ENCODE peak calls at places on chromosomes 6 and 20, in four cellular contexts. M is cardiac muscle cell, B is esophagus squamous epithelium, C is foreskin keratinocyte. L is an unnamed sample.

GRCh38 chr20:59933849-59934585 is 580 bp upstream of the SYCP2 start:
- DNase-seq in B (no peak), C (peak), M (peak), L (peak)

GRCh38 chr6:3912366-3913076 is 63.3 kb downstream of the FAM50B start:
- DNase-seq in C (peak), B (no peak), M (no peak), L (no peak)

GRCh38 chr6:37021356-37022129 is 16.1 kb downstream of the FGD2 start:
- DNase-seq in M (peak), B (no peak), C (peak), L (no peak)

GRCh38 chr6:155171747-155172191 is 92.0 kb upstream of the CLDN20 start:
- DNase-seq in C (no peak), B (no peak), M (peak), L (no peak)

GRCh38 chr20:50673146-50673830 is 18.1 kb downstream of the RIPOR3 start:
- DNase-seq in M (peak), B (no peak), C (no peak), L (no peak)

GRCh38 chr6:125188037-125188436 is 34.5 kb downstream of the TPD52L1 start:
- DNase-seq in M (peak), B (no peak), C (no peak), L (no peak)

GRCh38 chr20:38805502-38805957 is at the start of gene PPP1R16B:
- DNase-seq in M (peak), C (no peak), B (no peak), L (no peak)

GRCh38 chr20:59087829-59088433 is 45.3 kb upstream of the PRELID3B start:
- DNase-seq in M (peak), B (peak), C (peak), L (peak)

GRCh38 chr20:35561268-35561667 is 19.4 kb downstream of the ERGIC3 start:
- DNase-seq in C (no peak), B (no peak), M (peak), L (peak)

GRCh38 chr6:14187408-14187807 is 69.8 kb downstream of the CD83 start:
- DNase-seq in M (no peak), C (no peak), B (no peak), L (no peak)

GRCh38 chr6:13914346-13914745 is 10.4 kb upstream of the RNF182 start:
- DNase-seq in B (no peak), C (no peak), M (peak), L (no peak)

GRCh38 chr6:125301435-125302391 is at the start of gene HDDC2:
- DNase-seq in C (peak), B (peak), M (peak), L (peak)

GRCh38 chr6:37532122-37532521 is 32.4 kb upstream of the CCDC167 start:
- DNase-seq in B (no peak), C (no peak), M (no peak), L (no peak)

GRCh38 chr6:165577556-165577955 is 85.5 kb downstream of the PDE10A start:
- DNase-seq in M (no peak), C (no peak), B (no peak), L (no peak)

GRCh38 chr20:62953839-62954703 is 1.6 kb downstream of the SLC17A9 start:
- DNase-seq in B (peak), C (no peak), M (peak), L (no peak)

GRCh38 chr20:44598413-44599290 is 16.3 kb downstream of the PKIG start:
- DNase-seq in M (peak), B (no peak), C (no peak), L (no peak)

GRCh38 chr6:6469074-6469473 is 119.4 kb upstream of the LY86 start:
- DNase-seq in B (no peak), C (peak), M (no peak), L (peak)

GRCh38 chr20:50478162-50479036 is 31.8 kb upstream of the PTPN1 start:
- DNase-seq in B (no peak), M (peak), C (no peak), L (peak)

GRCh38 chr6:159606786-159607185 is 86.3 kb downstream of the SOD2 start:
- DNase-seq in C (no peak), B (no peak), M (no peak), L (no peak)

GRCh38 chr6:48743738-48744137 is 632.7 kb upstream of the PTCHD4 start:
- DNase-seq in B (no peak), C (no peak), M (no peak), L (no peak)

GRCh38 chr20:19506021-19506420 is 252.0 kb upstream of the RIN2 start:
- DNase-seq in C (peak), M (no peak), B (no peak), L (no peak)

GRCh38 chr6:49606696-49607390 is 29.8 kb downstream of the RHAG start:
- DNase-seq in B (no peak), M (peak), C (peak), L (peak)

GRCh38 chr6:28295326-28295725 is 14.0 kb downstream of the PGBD1 start:
- DNase-seq in M (no peak), C (no peak), B (no peak), L (no peak)

GRCh38 chr20:45347936-45348809 is at the start of gene SDC4:
- DNase-seq in C (peak), B (no peak), M (peak), L (peak)

GRCh38 chr6:30915591-30915946 is 1.5 kb downstream of the VARS2 start:
- DNase-seq in B (no peak), M (peak), C (peak), L (peak)

GRCh38 chr6:13383280-13384163 is 55.2 kb upstream of the TBC1D7 start:
- DNase-seq in M (peak), B (no peak), C (no peak), L (no peak)

GRCh38 chr6:125067552-125067951 is 86.0 kb upstream of the TPD52L1 start:
- DNase-seq in M (no peak), C (peak), B (no peak), L (no peak)

GRCh38 chr20:63103402-63104311 is 96.9 kb upstream of the BHLHE23 start:
- DNase-seq in C (no peak), B (no peak), M (peak), L (no peak)

GRCh38 chr6:2378046-2378657 is 132.7 kb upstream of the GMDS start:
- DNase-seq in B (no peak), M (no peak), C (no peak), L (no peak)
- H3K27ac ChIP-seq in B (no peak), M (no peak), C (no peak), L (no peak)

DNA sequence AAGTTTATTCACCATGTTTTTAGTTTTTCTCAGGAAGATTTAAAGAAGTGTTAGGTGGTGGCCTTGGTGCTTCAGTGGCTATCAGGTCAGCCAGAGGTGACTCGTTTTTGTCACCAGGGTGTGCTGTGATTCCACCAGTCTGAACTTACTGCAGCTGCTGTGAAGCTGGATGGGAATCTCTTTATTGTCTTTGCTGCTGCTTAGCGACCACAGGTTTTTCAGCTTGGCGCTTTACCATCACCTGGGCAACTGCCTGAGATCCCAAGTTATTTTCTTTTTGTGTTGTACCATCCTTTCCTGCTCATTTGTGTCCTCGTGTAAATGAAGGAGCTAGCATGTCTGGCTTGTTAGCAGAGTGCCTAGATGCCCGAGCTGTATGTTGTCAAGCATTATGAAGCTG is 146.9 kb downstream of the MACROD2 start:
- DNase-seq in M (peak), B (no peak), C (peak), L (peak)
- TF ChIP-seq CTCF in M (peak), B (peak), C (peak), L (peak)

GRCh38 chr6:110066091-110066490 is 88.0 kb downstream of the GPR6 start:
- DNase-seq in C (no peak), B (no peak), M (no peak), L (no peak)

GRCh38 chr6:110067837-110068591 is 89.9 kb downstream of the GPR6 start:
- DNase-seq in M (peak), B (no peak), C (no peak), L (no peak)

GRCh38 chr6:110063864-110064263 is 85.8 kb downstream of the GPR6 start:
- DNase-seq in M (no peak), C (no peak), B (no peak), L (no peak)

GRCh38 chr6:110068592-110068967 is 90.5 kb downstream of the GPR6 start:
- DNase-seq in M (no peak), B (no peak), C (no peak), L (no peak)

GRCh38 chr6:110064744-110065524 is 86.8 kb downstream of the GPR6 start:
- DNase-seq in B (no peak), M (no peak), C (no peak), L (no peak)
- H3K27ac ChIP-seq in B (no peak), M (no peak), C (no peak), L (no peak)

GRCh38 chr6:20086992-20087391 is 125.3 kb downstream of the MBOAT1 start:
- DNase-seq in B (no peak), C (no peak), M (no peak), L (no peak)

GRCh38 chr6:20085817-20086216 is 126.5 kb downstream of the MBOAT1 start:
- DNase-seq in M (no peak), C (no peak), B (no peak), L (no peak)

DNA sequence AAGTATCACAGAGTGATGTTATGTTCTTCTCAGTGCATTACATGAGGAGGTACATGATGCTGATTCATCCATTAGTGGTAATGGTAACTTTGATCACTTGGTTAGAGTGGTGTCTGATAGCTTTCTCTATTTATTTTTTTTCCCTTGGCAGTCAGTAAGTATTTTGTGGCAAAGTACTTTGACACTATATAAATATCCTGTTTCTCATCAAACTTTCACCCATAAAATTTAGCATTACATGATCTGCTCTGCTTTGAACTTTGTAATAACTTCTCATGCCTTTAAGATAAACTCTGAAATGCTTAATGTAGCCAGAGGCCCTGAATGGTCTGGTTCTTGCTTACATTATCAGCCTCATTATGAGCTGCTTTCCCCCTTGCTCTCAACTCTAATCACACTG is 127.9 kb downstream of the MBOAT1 start:
- DNase-seq in M (no peak), C (no peak), B (no peak), L (no peak)
- TF ChIP-seq CTCF in M (no peak), C (no peak), B (no peak), L (no peak)

GRCh38 chr6:137371634-137372016 is 122.6 kb downstream of the OLIG3 start:
- DNase-seq in B (no peak), M (no peak), C (no peak), L (no peak)

GRCh38 chr6:137373296-137373695 is 120.9 kb downstream of the OLIG3 start:
- DNase-seq in B (no peak), C (no peak), M (no peak), L (no peak)

GRCh38 chr6:137369135-137369534 is 125.1 kb downstream of the OLIG3 start:
- DNase-seq in B (no peak), M (no peak), C (no peak), L (no peak)

GRCh38 chr6:137372532-137372931 is 121.7 kb downstream of the OLIG3 start:
- DNase-seq in M (no peak), C (no peak), B (no peak), L (no peak)

DNA sequence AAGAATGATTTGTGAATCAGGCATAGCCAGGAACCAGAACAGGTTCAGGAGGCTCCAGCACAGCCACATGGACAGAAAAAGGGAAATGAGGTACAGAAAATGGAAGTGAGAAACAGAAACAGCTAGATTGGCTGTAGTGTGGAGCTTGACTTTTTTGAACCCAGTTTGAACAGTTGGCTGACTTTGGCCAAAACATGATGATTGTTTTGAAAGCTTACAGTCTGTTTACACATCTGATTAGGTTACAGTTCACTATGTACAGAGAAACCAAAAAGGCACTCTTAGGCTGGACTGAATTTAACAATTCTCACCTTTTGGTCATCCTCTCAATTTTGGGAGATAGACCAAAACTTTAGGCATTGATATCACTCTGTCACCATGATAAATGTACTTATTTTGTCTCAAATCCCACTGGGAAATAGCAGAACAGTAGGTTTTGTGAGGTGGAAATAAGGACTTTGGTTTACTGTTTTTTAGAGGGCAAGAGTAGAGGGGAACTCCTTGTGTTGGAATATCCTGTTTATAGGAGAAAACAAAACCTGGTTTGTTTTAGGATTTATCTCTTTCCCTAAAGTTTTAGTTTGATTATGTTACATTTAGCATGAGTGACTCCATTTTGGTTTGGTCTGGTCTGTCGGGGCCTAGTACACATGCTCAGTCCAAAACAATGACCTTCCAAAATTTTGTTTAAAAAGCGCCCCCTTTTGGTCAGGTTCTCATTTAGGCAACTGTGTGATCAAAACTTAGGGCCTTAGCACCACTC is 123.1 kb downstream of the OLIG3 start:
- DNase-seq in C (no peak), B (no peak), M (no peak), L (no peak)
- H3K27ac ChIP-seq in C (no peak), B (no peak), M (no peak), L (no peak)

GRCh38 chr6:118565317-118565960 is 17.3 kb downstream of the PLN start:
- DNase-seq in B (no peak), C (peak), M (no peak), L (peak)
- TF ChIP-seq CTCF in B (peak), C (peak), M (peak), L (no peak)

L was measured in RWPE1.